ENCODE peak calls at places on chromosomes 12 and 14, in eight cellular contexts. F is upper lobe of left lung, J is esophagus muscularis mucosa, D is stomach, I is K562, Z is H1, Q is GM12878, Y is HepG2. X is an unnamed sample.

GRCh38 chr12:67525500-67525884 is 123.1 kb upstream of the DYRK2 start:
- DNase-seq in F (no peak), J (no peak), D (no peak), I (no peak), Z (no peak), Q (no peak), Y (no peak), X (no peak)

GRCh38 chr12:120709976-120710804 is at the start of gene UNC119B:
- DNase-seq in F (peak), J (no peak), D (peak), I (peak), Z (peak), Q (no peak), Y (no peak), X (peak)

GRCh38 chr12:104280703-104281458 is 22.7 kb upstream of the EID3 start:
- DNase-seq in F (no peak), J (no peak), D (no peak), I (peak), Z (no peak), Q (no peak), Y (peak), X (no peak)

GRCh38 chr14:89428556-89429196 is 11.6 kb upstream of the FOXN3 start:
- DNase-seq in F (no peak), J (no peak), D (no peak), I (no peak), Z (no peak), Q (no peak), Y (no peak), X (no peak)

GRCh38 chr14:64109821-64110554 is 184.2 kb downstream of the ESR2 start:
- DNase-seq in F (no peak), J (no peak), D (no peak), I (no peak), Z (no peak), Q (no peak), Y (no peak), X (no peak)

GRCh38 chr12:124544311-124544970 is 23.0 kb downstream of the NCOR2 start:
- DNase-seq in F (no peak), J (no peak), D (no peak), I (no peak), Z (no peak), Q (no peak), Y (no peak), X (no peak)

GRCh38 chr12:90575995-90576394 is 379.0 kb downstream of the CCER1 start:
- DNase-seq in F (no peak), J (no peak), D (no peak), I (no peak), Z (no peak), Q (no peak), Y (no peak), X (no peak)

GRCh38 chr12:99810718-99811593 is 163.4 kb downstream of the GARIN6 start:
- DNase-seq in F (no peak), J (no peak), D (no peak), I (no peak), Z (no peak), Q (no peak), Y (peak), X (no peak)

GRCh38 chr12:99766408-99766807 is 118.9 kb downstream of the GARIN6 start:
- DNase-seq in F (no peak), J (no peak), D (no peak), I (no peak), Z (no peak), Q (no peak), Y (no peak), X (no peak)

GRCh38 chr14:51576112-51576420 is 75.6 kb upstream of the FRMD6 start:
- DNase-seq in F (no peak), J (no peak), D (no peak), I (no peak), Z (no peak), Q (no peak), Y (peak), X (no peak)

GRCh38 chr14:65446159-65446558 is 33.6 kb downstream of the FUT8 start:
- DNase-seq in F (no peak), J (no peak), D (no peak), I (no peak), Z (no peak), Q (no peak), Y (no peak), X (no peak)

DNA sequence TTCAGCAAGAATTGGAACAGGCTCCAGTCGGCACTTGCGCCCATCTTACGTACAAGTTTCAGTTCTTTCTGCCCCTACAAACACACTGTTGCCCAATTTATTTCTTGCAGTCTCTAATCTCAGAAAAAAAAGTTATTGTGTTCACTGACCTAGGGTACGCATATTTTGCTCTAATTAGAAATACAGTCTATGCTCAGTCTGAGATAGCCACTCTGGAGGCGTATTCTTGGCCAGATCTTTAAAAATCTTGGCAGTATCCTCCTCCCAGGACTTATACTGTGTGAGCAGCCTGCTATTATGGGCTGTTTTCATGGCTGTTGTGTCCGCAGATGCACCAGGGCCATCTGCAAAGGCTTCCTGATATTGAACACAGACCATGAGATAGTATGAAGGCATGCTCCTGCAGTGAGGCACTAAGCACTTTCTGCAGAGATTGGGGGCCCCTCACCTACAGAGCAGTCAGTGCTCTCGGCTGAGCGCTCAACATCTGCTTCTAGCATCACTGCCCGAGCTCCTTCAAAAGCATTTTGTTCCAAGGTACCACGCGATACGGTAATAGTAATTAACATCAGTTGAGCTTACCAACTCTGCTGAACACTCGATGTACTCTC is 57.9 kb downstream of the PPM1H start:
- DNase-seq in F (no peak), J (no peak), D (no peak), I (no peak), Z (no peak), Q (no peak), Y (no peak), X (no peak)
- H3K4me3 ChIP-seq in F (no peak), J (no peak), D (no peak), I (no peak), Z (no peak), Q (no peak), Y (no peak), X (no peak)

DNA sequence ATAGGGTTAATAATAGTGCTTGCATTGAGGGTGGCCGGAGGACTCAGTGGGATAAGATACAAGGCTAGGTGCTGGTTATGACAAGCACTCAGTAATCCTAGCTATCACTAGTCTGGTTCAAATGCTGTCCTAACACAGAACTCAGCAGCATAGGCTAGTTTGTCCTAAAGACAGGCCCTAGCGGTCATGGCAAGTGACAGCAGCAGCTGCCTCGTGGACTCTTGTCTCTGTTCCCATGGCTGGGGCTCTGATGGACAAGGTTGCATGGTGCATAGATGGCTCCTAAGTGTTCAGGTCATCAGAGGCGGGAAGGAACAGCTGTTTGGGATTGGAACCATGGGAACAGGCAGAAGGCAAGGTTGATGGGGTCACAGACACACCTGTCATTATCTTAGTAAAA is 42.4 kb upstream of the IGF1 start:
- DNase-seq in F (no peak), J (no peak), D (no peak), I (peak), Z (no peak), Q (no peak), Y (peak), X (no peak)
- TF ChIP-seq EP300 in F (no peak), J (no peak), D (no peak), I (no peak), Z (no peak), Q (no peak), Y (no peak), X (no peak)

DNA sequence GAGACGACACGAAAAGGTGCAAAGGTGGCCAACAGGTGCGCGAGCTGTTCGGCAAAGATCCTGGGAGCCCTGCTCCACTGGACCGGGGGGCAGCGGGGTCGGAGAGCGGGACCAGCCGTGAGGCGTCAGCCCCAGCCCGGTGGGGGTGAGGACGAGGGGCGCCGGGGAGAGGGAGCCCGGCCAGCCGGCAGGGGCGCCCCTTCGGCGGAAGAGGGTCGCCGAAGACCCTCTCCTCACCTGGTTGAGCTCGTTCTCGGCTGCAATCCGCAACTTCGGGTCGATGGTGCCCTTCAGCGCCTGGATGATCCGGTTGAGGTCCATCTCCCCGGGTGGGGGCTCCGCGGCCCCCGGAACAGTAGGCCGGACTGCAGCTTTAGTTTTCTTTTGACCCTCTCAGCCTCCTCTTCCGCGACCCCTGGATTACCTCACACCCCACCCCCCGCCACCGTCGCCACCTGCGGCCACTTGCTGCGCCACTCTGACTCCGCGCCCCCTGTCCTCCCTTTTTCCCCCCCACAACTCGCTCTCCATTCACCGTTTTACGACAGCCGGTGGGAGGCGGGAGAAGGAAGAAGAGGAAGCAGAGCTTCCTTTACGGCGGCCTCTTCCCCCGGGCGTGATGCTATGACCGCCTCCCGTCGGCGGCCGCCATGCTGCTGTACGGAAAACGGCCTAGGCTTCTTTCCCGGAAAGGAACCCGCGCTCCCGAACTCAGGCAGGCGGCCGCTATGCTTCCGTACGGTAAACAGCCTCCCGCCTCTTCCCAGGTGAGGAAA is at the start of gene IPO8:
- DNase-seq in F (peak), J (peak), D (peak), I (peak), Z (peak), Q (peak), Y (peak), X (peak)
- TF ChIP-seq POLR2AphosphoS5 in F (peak), J (peak), D (peak), I (no peak), Z (no peak), Q (peak), Y (peak), X (peak)

DNA sequence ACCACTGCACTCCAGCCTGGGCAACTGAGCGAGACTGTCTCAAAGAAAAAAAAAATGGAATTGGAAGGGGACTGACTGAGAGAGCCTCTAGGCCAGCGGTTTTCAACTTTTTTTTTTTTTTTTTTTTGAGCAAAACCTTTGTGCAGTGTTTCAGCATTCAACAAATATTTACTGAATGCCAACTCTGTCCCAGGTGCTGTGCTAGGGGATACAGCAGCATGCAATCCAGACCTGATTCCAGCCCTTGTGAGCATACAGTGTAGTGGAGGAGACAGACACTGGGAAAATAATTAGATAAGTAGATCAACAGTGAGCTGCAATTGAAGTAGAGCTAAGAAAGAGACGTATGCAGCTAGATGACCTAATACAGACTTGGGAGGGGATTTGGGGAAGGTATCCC is 23.8 kb upstream of the LTBP2 start:
- DNase-seq in F (no peak), J (no peak), D (no peak), I (no peak), Z (no peak), Q (no peak), Y (no peak), X (no peak)
- H3K4me3 ChIP-seq in F (no peak), J (no peak), D (no peak), I (no peak), Z (no peak), Q (no peak), Y (no peak), X (no peak)

DNA sequence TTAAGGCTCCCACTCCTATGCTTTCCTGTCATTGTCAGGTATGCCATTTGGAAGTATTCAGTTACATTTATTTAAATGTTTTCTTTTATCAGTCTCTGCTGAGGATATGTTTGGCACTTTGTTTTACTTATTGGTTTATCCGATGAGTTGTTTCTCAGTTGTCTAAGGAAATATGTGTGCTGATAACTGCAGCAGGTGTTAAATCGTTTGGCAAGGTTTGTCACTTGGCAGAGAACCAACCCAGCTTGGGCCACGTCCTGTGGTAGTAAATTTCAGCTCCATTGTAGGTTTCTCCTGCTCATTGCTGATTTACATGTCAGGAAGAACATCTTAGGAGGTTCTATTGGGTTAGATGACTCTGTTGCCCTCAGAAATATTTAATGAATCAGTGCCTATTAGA is 22.0 kb upstream of the MGST1 start:
- DNase-seq in F (no peak), J (no peak), D (peak), I (no peak), Z (no peak), Q (no peak), Y (no peak), X (peak)
- TF ChIP-seq EP300 in F (no peak), J (no peak), D (no peak), I (no peak), Z (no peak), Q (no peak), Y (no peak), X (no peak)

GRCh38 chr14:25862068-25862467 is 735.8 kb downstream of the NOVA1 start:
- DNase-seq in F (no peak), J (no peak), D (no peak), I (no peak), Z (no peak), Q (no peak), Y (no peak), X (no peak)
- TF ChIP-seq POLR2AphosphoS5 in F (no peak), J (no peak), D (no peak), I (no peak), Z (no peak), Q (no peak), Y (no peak), X (no peak)

GRCh38 chr12:51953925-51954324 is 2.4 kb downstream of the ACVR1B start:
- DNase-seq in F (no peak), J (no peak), D (no peak), I (no peak), Z (no peak), Q (no peak), Y (no peak), X (no peak)
- H3K4me3 ChIP-seq in F (no peak), J (peak), D (peak), I (no peak), Z (no peak), Q (no peak), Y (peak), X (no peak)

DNA sequence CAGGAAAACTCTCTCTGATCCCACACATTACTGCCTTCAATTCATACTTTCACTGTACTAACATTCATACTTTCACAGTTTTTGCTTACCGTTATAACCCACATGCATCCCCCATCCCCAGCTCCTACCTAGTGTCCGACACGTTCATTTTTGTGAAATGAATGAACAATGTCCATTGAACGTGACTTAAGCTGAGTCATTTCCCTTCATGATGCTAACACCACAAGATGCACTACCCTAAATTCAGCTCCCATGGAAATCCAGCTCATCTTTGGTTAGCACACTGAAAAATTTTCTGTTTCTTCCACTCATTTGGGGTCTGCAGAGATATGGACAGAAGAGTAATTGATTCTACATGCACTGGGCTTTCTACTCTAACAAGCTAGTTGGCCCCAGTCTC is 84.7 kb downstream of the GALNT4 start:
- DNase-seq in F (no peak), J (no peak), D (no peak), I (no peak), Z (no peak), Q (no peak), Y (no peak), X (no peak)
- TF ChIP-seq EP300 in F (no peak), J (no peak), D (no peak), I (no peak), Z (no peak), Q (no peak), Y (no peak), X (no peak)

X was measured in transverse colon.